ENCODE peak calls at places on chromosomes 16 and 17, in four cellular contexts. B, Z, X and G are unnamed samples.

GRCh38 chr16:16148755-16149154 is 74.5 kb downstream of the ABCC6 start:
- DNase-seq in B (no peak), X (no peak), Z (no peak), G (no peak)

GRCh38 chr16:29808219-29808900 is 2.0 kb downstream of the MAZ start:
- DNase-seq in X (no peak), B (no peak), Z (no peak), G (no peak)

GRCh38 chr16:76214856-76215255 is 62.3 kb upstream of the CNTNAP4 start:
- DNase-seq in Z (no peak), X (no peak), B (no peak), G (no peak)

GRCh38 chr16:87686697-87687570 is 78.9 kb downstream of the KLHDC4 start:
- DNase-seq in B (no peak), X (no peak), Z (no peak), G (no peak)

GRCh38 chr16:30839523-30840227 is 52.7 kb upstream of the ZNF629 start:
- DNase-seq in X (no peak), Z (no peak), B (no peak), G (no peak)

GRCh38 chr17:51119415-51120356 is 982 bp downstream of the SPAG9 start:
- DNase-seq in B (peak; percentile 65), Z (peak; percentile 27), X (no peak), G (peak; percentile 80)

GRCh38 chr17:35448214-35448898 is at the start of gene SLFN13:
- DNase-seq in Z (peak; percentile 61), B (no peak), X (peak; percentile 78), G (peak; percentile 88)

GRCh38 chr16:20675488-20676267 is 21.8 kb downstream of the ACSM1 start:
- DNase-seq in Z (peak; percentile 22), B (peak; percentile 64), X (peak; percentile 38), G (no peak)

GRCh38 chr17:50765454-50766221 is 1.7 kb downstream of the ANKRD40CL start:
- DNase-seq in Z (no peak), B (peak; percentile 29), X (peak; percentile 37), G (no peak)

GRCh38 chr16:11064202-11064540 is 119.8 kb downstream of the CLEC16A start:
- DNase-seq in X (no peak), Z (no peak), B (no peak), G (no peak)

GRCh38 chr16:88784856-88785105 is 239 bp downstream of the PIEZO1 start:
- DNase-seq in Z (no peak), X (no peak), B (no peak), G (no peak)

GRCh38 chr16:88783391-88784073 is 1.5 kb downstream of the PIEZO1 start:
- DNase-seq in X (no peak), Z (no peak), B (no peak), G (no peak)

GRCh38 chr16:88785106-88785924 is at the start of gene PIEZO1:
- DNase-seq in X (no peak), Z (peak; percentile 93), B (no peak), G (peak; percentile 70)

GRCh38 chr16:88782454-88783390 is 2.3 kb downstream of the PIEZO1 start:
- DNase-seq in X (no peak), B (no peak), Z (peak; percentile 46), G (no peak)

DNA sequence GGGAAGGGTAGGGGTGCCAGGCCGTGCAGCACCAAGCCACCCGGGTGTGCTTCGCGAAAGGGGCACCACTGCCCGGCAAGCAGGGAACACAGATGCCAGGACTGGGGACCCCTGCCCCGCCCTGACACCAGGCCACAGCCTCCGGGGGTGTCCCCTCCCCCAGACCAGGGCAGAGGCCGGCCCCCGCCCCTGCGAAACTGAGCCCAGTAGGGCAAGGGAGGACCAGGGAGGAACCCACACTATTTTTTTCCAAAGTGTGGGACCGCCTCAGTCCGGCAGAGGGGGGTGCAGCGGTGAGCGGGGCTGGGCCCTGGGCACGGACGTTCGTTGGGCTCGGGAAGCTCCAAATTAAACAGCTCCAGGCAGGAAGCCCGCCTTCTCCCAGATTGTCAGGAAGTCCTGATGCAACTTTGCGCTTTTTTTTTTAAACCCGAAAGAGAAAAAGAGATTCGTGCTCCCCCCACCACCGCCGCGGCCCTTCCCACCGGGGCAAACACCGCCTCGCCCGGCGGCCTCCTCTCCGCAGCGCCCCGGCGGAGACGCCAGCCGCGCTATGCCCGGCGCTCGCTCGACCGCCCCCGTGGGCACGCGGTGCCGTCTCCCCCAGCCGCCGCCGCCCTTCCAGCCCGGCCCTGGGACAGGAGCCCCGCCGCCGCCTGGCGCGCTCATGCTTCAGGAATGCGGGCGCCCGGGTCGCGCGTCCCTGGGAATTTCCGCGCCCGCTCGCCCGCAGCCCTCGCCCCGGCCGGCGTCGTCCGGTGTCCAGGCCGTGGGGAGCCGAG is 755 bp downstream of the PIEZO1 start:
- DNase-seq in X (no peak), B (peak; percentile 75), Z (peak; percentile 77), G (peak; percentile 74)
- TF ChIP-seq POLR2AphosphoS2 in X (no peak), B (no peak), Z (no peak), G (no peak)

DNA sequence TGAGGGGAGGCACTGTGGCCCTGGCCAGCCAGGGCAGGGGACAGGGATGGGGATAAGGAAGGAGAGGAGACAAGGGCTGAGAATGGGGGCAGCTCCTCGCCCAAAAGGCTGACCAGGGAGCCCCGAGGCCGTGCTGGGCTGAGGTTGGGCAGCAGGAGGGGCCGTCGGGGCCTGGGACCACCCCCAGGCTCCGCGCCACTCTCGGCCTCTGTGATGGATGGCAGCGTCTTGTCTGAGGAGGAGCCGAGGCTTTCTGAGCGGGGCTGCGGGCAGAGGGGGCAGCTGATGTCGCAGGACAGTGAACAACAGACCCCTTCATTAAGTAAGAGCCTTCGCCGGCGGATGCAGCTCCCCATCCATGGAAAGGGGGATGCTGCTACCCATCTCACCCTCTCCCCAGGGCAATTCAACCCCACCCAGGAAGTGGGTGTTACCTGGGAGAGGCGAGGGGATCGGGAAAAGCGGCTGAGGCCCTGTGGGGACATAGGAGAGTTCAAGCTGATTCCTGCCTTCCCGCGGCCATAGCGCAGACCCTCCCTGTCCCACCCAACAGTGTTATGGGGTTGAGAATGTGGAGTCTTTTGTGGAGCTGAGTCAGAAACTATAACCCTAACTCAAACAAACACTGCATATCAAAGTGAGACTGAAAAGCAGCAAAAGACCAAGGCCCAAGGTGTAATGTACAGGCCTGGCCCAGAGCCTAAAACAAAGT is 9.1 kb upstream of the RAB5C start:
- DNase-seq in B (no peak), X (no peak), Z (no peak), G (no peak)
- TF ChIP-seq JUNB in B (no peak), X (no peak), Z (no peak), G (no peak)

GRCh38 chr17:39240631-39241030 is 14.9 kb upstream of the STAC2 start:
- DNase-seq in X (no peak), Z (no peak), B (no peak), G (no peak)

GRCh38 chr17:39236383-39236927 is 10.7 kb upstream of the STAC2 start:
- DNase-seq in B (no peak), Z (peak; percentile 7), X (no peak), G (no peak)

GRCh38 chr17:39236981-39237441 is 11.3 kb upstream of the STAC2 start:
- DNase-seq in B (no peak), X (no peak), Z (peak; percentile 11), G (no peak)

GRCh38 chr17:39237586-39237985 is 11.8 kb upstream of the STAC2 start:
- DNase-seq in B (no peak), X (no peak), Z (no peak), G (no peak)

GRCh38 chr17:39239640-39240314 is 14.0 kb upstream of the STAC2 start:
- DNase-seq in B (peak; percentile 55), Z (peak; percentile 72), X (no peak), G (peak; percentile 68)
- TF ChIP-seq POLR2AphosphoS2 in B (no peak), Z (no peak), X (no peak), G (no peak)

GRCh38 chr17:63694229-63694973 is 5.5 kb downstream of the LIMD2 start:
- DNase-seq in B (no peak), Z (no peak), X (no peak), G (no peak)
- TF ChIP-seq JUNB in B (no peak), Z (no peak), X (no peak), G (no peak)

GRCh38 chr17:69997332-69997731 is 77.7 kb upstream of the KCNJ16 start:
- DNase-seq in X (no peak), Z (no peak), B (no peak), G (peak; percentile 65)

DNA sequence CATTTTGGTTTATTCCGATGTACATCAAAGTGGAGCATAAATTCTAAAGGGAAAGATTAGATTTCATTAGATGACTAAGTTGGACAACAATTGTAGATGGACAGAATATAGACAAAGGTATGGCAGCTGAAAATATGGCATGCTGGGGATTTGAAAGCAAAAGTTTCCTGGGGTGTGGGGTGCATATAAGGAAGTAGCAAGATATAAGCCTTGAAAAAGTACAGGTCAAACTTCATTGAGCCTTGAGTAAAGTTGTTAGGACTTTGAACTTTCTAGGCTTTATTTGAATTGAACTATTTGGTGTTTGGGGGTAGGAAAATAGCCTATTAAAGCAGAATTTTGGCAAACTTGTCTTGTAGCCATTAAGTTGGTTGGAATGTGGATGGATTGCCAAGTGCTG is 75.8 kb upstream of the KCNJ16 start:
- DNase-seq in B (no peak), Z (no peak), X (no peak), G (no peak)
- TF ChIP-seq POLR2AphosphoS2 in B (no peak), Z (no peak), X (no peak), G (no peak)